ENCODE peak calls at places on chromosomes 4 and X, in seven cellular contexts. B is A549, E is SK-N-SH, G is GM23338, P is HCT116, V is HepG2, M is Panc1. D is an unnamed sample.

GRCh38 chrX:11446331-11446730 is 153.1 kb downstream of the AMELX start:
- DNase-seq in B (no peak), E (no peak), G (no peak), P (no peak), V (no peak), M (no peak), D (no peak)

GRCh38 chr4:185565696-185566095 is 30.4 kb upstream of the PDLIM3 start:
- DNase-seq in B (no peak), E (no peak), G (no peak), P (no peak), V (no peak), M (no peak), D (no peak)

GRCh38 chr4:37891221-37892159 is 606 bp downstream of the TBC1D1 start:
- DNase-seq in B (peak; percentile 8), E (peak; percentile 69), G (peak; percentile 75), P (no peak), V (no peak), M (no peak), D (peak; percentile 24)

GRCh38 chrX:44708470-44708869 is 135.4 kb upstream of the DUSP21 start:
- DNase-seq in B (no peak), E (no peak), G (no peak), P (no peak), V (no peak), M (no peak), D (peak; percentile 15)

GRCh38 chr4:8342651-8343050 is 73.1 kb downstream of the HTRA3 start:
- DNase-seq in B (no peak), E (peak; percentile 60), G (peak; percentile 83), P (no peak), V (no peak), M (no peak), D (no peak)

GRCh38 chrX:3326721-3327120 is 19.7 kb downstream of the MXRA5 start:
- DNase-seq in B (no peak), E (no peak), G (no peak), P (no peak), V (no peak), M (no peak), D (no peak)

GRCh38 chr4:150310159-150310895 is 232.1 kb downstream of the DCLK2 start:
- DNase-seq in B (no peak), E (no peak), G (no peak), P (no peak), V (no peak), M (no peak), D (no peak)

GRCh38 chr4:7649741-7650531 is 215.2 kb upstream of the PSAPL1 start:
- DNase-seq in B (no peak), E (no peak), G (no peak), P (peak; percentile 7), V (no peak), M (no peak), D (peak; percentile 16)

GRCh38 chr4:30538794-30539193 is 181.4 kb upstream of the PCDH7 start:
- DNase-seq in B (no peak), E (no peak), G (no peak), P (no peak), V (no peak), M (no peak), D (no peak)

GRCh38 chrX:38654302-38654701 is 93.0 kb downstream of the TSPAN7 start:
- DNase-seq in B (peak; percentile 7), E (peak; percentile 35), G (peak; percentile 36), P (peak; percentile 7), V (peak; percentile 36), M (no peak), D (no peak)

GRCh38 chr4:71206763-71207162 is 132.1 kb upstream of the SLC4A4 start:
- DNase-seq in B (no peak), E (no peak), G (no peak), P (no peak), V (no peak), M (no peak), D (no peak)

GRCh38 chrX:130120746-130121504 is 10.6 kb upstream of the ELF4 start:
- DNase-seq in B (peak; percentile 84), E (peak; percentile 86), G (peak; percentile 66), P (no peak), V (peak; percentile 33), M (no peak), D (peak; percentile 71)

GRCh38 chrX:39574178-39574577 is 523.6 kb downstream of the BCOR start:
- DNase-seq in B (no peak), E (no peak), G (no peak), P (peak; percentile 1), V (no peak), M (no peak), D (no peak)

GRCh38 chr4:102759835-102760644 is 728 bp downstream of the MANBA start:
- DNase-seq in B (peak; percentile 21), E (no peak), G (peak; percentile 44), P (no peak), V (peak; percentile 32), M (no peak), D (peak; percentile 97)

GRCh38 chrX:136572030-136572429 is 40.0 kb downstream of the VGLL1 start:
- DNase-seq in B (no peak), E (no peak), G (no peak), P (no peak), V (no peak), M (no peak), D (no peak)

GRCh38 chr4:17164656-17165055 is 266.2 kb upstream of the LDB2 start:
- DNase-seq in B (no peak), E (no peak), G (no peak), P (no peak), V (no peak), M (no peak), D (no peak)

GRCh38 chr4:141179474-141180026 is 41.1 kb upstream of the ZNF330 start:
- DNase-seq in B (no peak), E (peak; percentile 47), G (no peak), P (no peak), V (no peak), M (no peak), D (no peak)

GRCh38 chr4:183354213-183354612 is 32.0 kb upstream of the CLDN24 start:
- DNase-seq in B (no peak), E (no peak), G (no peak), P (no peak), V (peak; percentile 25), M (no peak), D (no peak)

DNA sequence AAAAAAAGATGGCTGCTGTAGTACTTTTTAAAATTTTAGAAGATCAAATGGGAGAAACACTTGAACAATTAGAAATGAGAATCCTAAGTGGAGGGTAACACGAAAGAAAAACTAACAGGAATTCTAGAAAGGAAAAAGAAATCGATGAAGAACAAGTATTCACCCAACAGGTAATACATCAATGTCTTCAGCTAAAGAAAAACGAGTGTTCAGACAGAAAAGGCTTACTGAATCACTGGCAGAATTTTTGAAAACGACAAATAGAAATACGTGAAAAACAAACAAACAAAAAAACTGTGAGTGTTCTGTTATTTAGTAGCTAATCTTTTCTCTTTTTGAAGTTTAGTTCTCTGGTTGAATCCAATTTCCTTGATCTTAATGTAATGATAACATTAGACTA is 1.8 kb downstream of the MAD2L1 start:
- DNase-seq in B (no peak), E (no peak), G (no peak), P (no peak), V (no peak), M (no peak), D (no peak)
- H3K4me3 ChIP-seq in B (peak overlapping the region; percentile 79), E (no peak overlapping the region), G (peak overlapping the region; percentile 93), P (no peak overlapping the region), V (peak overlapping the region; percentile 91), M (peak overlapping the region; percentile 76), D (peak overlapping the region; percentile 62)

GRCh38 chr4:154564311-154564710 is 1.5 kb downstream of the FGB start:
- DNase-seq in B (no peak), E (no peak), G (no peak), P (no peak), V (no peak), M (no peak), D (no peak)

GRCh38 chr4:154565704-154566103 is 2.9 kb downstream of the FGB start:
- DNase-seq in B (no peak), E (no peak), G (no peak), P (no peak), V (no peak), M (no peak), D (no peak)

GRCh38 chr4:154569584-154569983 is 6.8 kb downstream of the FGB start:
- DNase-seq in B (no peak), E (no peak), G (no peak), P (no peak), V (no peak), M (no peak), D (no peak)

GRCh38 chr4:154569028-154569427 is 6.2 kb downstream of the FGB start:
- DNase-seq in B (no peak), E (no peak), G (no peak), P (no peak), V (no peak), M (no peak), D (no peak)

DNA sequence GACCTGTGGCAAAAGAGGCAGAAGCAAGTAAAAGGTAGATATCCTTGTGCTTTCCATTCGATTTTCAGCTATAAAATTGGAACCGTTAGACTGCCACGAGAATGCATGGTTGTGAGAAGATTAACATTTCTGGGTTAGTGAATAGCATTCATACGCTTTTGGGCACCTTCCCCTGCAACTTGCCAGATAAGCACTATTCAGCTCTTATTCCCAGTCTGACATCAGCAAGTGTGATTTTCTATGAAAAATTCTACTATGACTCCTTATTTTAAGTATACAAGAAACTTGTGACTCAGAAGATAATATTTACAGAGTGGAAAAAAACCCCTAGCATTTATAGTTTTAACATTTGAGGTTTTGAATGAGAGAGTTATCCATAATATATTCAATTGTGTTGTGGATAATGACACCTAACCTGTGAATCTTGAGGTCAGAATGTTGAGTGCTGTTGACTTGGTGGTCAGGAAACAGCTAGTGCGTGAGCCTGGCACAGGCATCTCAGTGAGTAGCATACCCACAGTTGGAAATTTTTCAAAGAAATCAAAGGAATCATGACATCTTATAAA is 3.9 kb downstream of the FGB start:
- DNase-seq in B (no peak), E (no peak), G (no peak), P (no peak), V (no peak), M (no peak), D (no peak)
- TF ChIP-seq REST in B (no peak), E (no peak), G (no peak), P (no peak), V (no peak), M (no peak), D (no peak)

GRCh38 chrX:143635915-143636314 is at the start of gene SLITRK4:
- DNase-seq in B (no peak), E (no peak), G (peak; percentile 82), P (no peak), V (no peak), M (no peak), D (no peak)
- H3K4me3 ChIP-seq in B (no peak within 1 kb of the TSS), E (no peak within 1 kb of the TSS), G (peak within 1 kb of the TSS; percentile 63), P (no peak within 1 kb of the TSS), V (no peak within 1 kb of the TSS), M (no peak within 1 kb of the TSS), D (no peak within 1 kb of the TSS)

GRCh38 chrX:42948723-42949122 is 170.8 kb upstream of the PPP1R2C start:
- DNase-seq in B (no peak), E (no peak), G (no peak), P (no peak), V (no peak), M (no peak), D (no peak)

GRCh38 chrX:42955349-42955748 is 177.4 kb upstream of the PPP1R2C start:
- DNase-seq in B (no peak), E (no peak), G (no peak), P (no peak), V (no peak), M (no peak), D (no peak)

GRCh38 chrX:42952621-42953020 is 174.7 kb upstream of the PPP1R2C start:
- DNase-seq in B (no peak), E (no peak), G (no peak), P (no peak), V (no peak), M (no peak), D (no peak)

GRCh38 chrX:42954880-42955279 is 176.9 kb upstream of the PPP1R2C start:
- DNase-seq in B (no peak), E (no peak), G (no peak), P (no peak), V (no peak), M (no peak), D (no peak)

GRCh38 chrX:42951747-42952146 is 173.8 kb upstream of the PPP1R2C start:
- DNase-seq in B (no peak), E (no peak), G (no peak), P (no peak), V (no peak), M (no peak), D (no peak)
- TF ChIP-seq REST in B (no peak), E (no peak), G (no peak), P (no peak), V (no peak), M (no peak), D (no peak)